ENCODE peak calls at places on chromosome X, in five cellular contexts. J, L, B, Q and F are unnamed samples.
A peak's percentile ranks its signal among the peaks of the same experiment; 100 is the strongest.

GRCh38 chrX:41781500-41781899 is 57.5 kb downstream of the GPR82 start:
- DNase-seq in J (no peak), L (peak; percentile 45), B (peak; percentile 60), Q (no peak), F (no peak)

GRCh38 chrX:102651242-102651967 is at the start of gene GPRASP1:
- DNase-seq in J (peak; percentile 78), L (peak; percentile 44), B (peak; percentile 15), Q (peak; percentile 48), F (no peak)

GRCh38 chrX:20653070-20653469 is 386.4 kb upstream of the RPS6KA3 start:
- DNase-seq in J (no peak), L (peak; percentile 25), B (peak; percentile 10), Q (no peak), F (no peak)

GRCh38 chrX:318068-318738 is 393 bp downstream of the GTPBP6 start:
- DNase-seq in J (peak; percentile 100), L (peak; percentile 98), B (peak; percentile 99), Q (peak; percentile 98), F (peak; percentile 92)

GRCh38 chrX:75655627-75656026 is 129.4 kb downstream of the MAGEE2 start:
- DNase-seq in J (no peak), L (no peak), B (no peak), Q (no peak), F (no peak)

GRCh38 chrX:85503258-85504158 is 124.0 kb upstream of the POF1B start:
- DNase-seq in J (no peak), L (no peak), B (no peak), Q (no peak), F (no peak)

GRCh38 chrX:123833387-123833786 is 26.5 kb upstream of the XIAP start:
- DNase-seq in J (peak; percentile 48), L (no peak), B (peak; percentile 57), Q (no peak), F (no peak)

GRCh38 chrX:50111762-50112161 is 89.0 kb downstream of the AKAP4 start:
- DNase-seq in J (no peak), L (no peak), B (no peak), Q (peak; percentile 42), F (no peak)

GRCh38 chrX:49912086-49912485 is 10.3 kb upstream of the CLCN5 start:
- DNase-seq in J (no peak), L (no peak), B (no peak), Q (no peak), F (no peak)

GRCh38 chrX:26352891-26353430 is 137.0 kb downstream of the MAGEB5 start:
- DNase-seq in J (no peak), L (no peak), B (no peak), Q (no peak), F (no peak)

GRCh38 chrX:153780678-153781427 is at the start of gene SRPK3:
- DNase-seq in J (no peak), L (no peak), B (no peak), Q (no peak), F (no peak)

GRCh38 chrX:11470231-11470630 is 177.0 kb downstream of the AMELX start:
- DNase-seq in J (no peak), L (peak; percentile 77), B (peak; percentile 92), Q (no peak), F (peak; percentile 76)

GRCh38 chrX:153984351-153985178 is 12.0 kb downstream of the TMEM187 start:
- DNase-seq in J (peak; percentile 61), L (no peak), B (no peak), Q (no peak), F (no peak)

GRCh38 chrX:112834976-112835375 is 5.7 kb downstream of the AMOT start:
- DNase-seq in J (no peak), L (no peak), B (no peak), Q (no peak), F (no peak)

GRCh38 chrX:1853916-1854315 is 239.1 kb downstream of the ASMT start:
- DNase-seq in J (no peak), L (no peak), B (no peak), Q (no peak), F (no peak)

GRCh38 chrX:46704767-46705386 is 54.0 kb downstream of the SLC9A7 start:
- DNase-seq in J (no peak), L (peak; percentile 26), B (peak; percentile 55), Q (no peak), F (no peak)

GRCh38 chrX:120690344-120690743 is 60.5 kb upstream of the C1GALT1C1 start:
- DNase-seq in J (no peak), L (peak; percentile 59), B (no peak), Q (no peak), F (no peak)

GRCh38 chrX:137234651-137235402 is 201.0 kb upstream of the GPR101 start:
- DNase-seq in J (no peak), L (no peak), B (no peak), Q (no peak), F (no peak)

DNA sequence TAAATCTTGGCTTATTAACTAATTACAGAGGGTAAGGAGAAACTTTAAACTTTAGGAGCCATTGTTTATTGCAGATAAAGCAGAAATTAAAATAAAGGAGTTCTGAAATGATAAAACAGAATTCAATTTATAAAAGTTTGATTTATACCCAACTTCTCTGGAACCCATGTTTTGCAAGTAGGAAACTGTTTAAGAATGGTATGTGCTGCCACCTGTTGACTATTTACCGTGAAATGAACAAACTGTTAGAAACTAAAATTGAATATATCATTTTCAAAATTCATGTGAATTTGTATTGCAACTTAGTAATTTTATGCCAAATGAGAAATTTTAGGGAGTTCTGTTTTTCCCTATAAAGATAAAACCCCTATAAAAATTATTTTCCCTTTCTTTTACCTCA is 11.0 kb upstream of the TBC1D8B start:
- DNase-seq in J (no peak), L (peak; percentile 21), B (peak; percentile 44), Q (no peak), F (peak; percentile 2)
- TF ChIP-seq CTCF in J (no peak), L (peak; percentile 45), B (no peak), Q (peak; percentile 32), F (peak; percentile 34)

GRCh38 chrX:107448625-107449468 is 605 bp upstream of the FRMPD3 start:
- DNase-seq in J (no peak), L (no peak), B (no peak), Q (no peak), F (no peak)
- H3K4me3 ChIP-seq in J (no peak overlapping the region), L (peak overlapping the region; percentile 42), B (peak overlapping the region; percentile 25), Q (peak overlapping the region; percentile 26), F (peak overlapping the region; percentile 20)

DNA sequence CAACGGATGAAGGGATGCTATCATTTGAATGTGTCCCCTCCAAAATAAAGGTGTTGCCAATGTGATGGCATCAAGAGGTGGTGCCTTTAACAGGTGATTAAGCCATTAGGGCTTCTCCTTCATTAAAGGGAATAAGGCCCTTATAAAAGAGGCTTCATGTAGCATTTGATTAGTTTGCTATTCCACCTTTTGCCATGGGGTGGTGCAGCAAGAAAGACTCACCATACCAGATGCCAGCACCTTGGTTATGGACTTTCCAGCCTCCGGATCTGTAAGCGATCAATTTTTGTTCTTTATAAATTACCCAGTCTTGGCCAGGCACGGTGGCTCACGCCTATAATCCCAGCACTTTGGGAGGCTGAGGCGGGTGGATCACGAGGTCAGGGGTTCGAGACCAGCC is 7.9 kb upstream of the SLC25A43 start:
- DNase-seq in J (no peak), L (peak; percentile 32), B (peak; percentile 57), Q (no peak), F (no peak)
- TF ChIP-seq CTCF in J (no peak), L (peak; percentile 45), B (peak; percentile 44), Q (no peak), F (peak; percentile 47)

DNA sequence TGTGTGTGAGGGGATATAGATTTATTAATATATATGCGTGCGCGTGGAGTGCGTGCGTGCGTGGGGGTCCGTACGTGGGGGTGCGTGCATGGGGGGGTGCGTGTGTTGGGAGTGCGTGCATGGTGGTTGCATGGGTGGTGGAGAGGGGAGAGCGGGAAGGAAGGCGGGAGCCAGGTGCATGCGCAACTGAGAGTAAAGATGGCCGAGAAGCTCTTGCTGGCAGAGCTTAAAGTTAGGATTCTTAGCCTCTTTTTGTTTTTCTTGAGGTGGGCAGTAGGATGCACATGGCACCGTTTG is 45.8 kb downstream of the TEX13B start:
- DNase-seq in J (no peak), L (no peak), B (no peak), Q (no peak), F (no peak)
- H3K4me3 ChIP-seq in J (no peak overlapping the region), L (no peak overlapping the region), B (no peak overlapping the region), Q (no peak overlapping the region), F (no peak overlapping the region)

GRCh38 chrX:30637874-30638793 is 15.1 kb upstream of the GK start:
- DNase-seq in J (no peak), L (no peak), B (no peak), Q (no peak), F (no peak)

GRCh38 chrX:30635630-30636029 is 17.6 kb upstream of the GK start:
- DNase-seq in J (no peak), L (no peak), B (peak; percentile 42), Q (no peak), F (no peak)
- TF ChIP-seq CTCF in J (peak; percentile 17), L (peak; percentile 51), B (peak; percentile 41), Q (peak; percentile 37), F (peak; percentile 39)

GRCh38 chrX:3548743-3549441 is 164.6 kb downstream of the PRKX start:
- DNase-seq in J (no peak), L (peak; percentile 89), B (peak; percentile 74), Q (no peak), F (peak; percentile 87)

GRCh38 chrX:3549442-3549875 is 164.0 kb downstream of the PRKX start:
- DNase-seq in J (no peak), L (peak; percentile 66), B (peak; percentile 43), Q (peak; percentile 33), F (no peak)

GRCh38 chrX:3550160-3550765 is 163.2 kb downstream of the PRKX start:
- DNase-seq in J (no peak), L (no peak), B (peak; percentile 24), Q (no peak), F (no peak)

GRCh38 chrX:3541336-3541735 is 172.1 kb downstream of the PRKX start:
- DNase-seq in J (no peak), L (peak; percentile 61), B (no peak), Q (no peak), F (no peak)

GRCh38 chrX:3545901-3546300 is 167.5 kb downstream of the PRKX start:
- DNase-seq in J (no peak), L (peak; percentile 61), B (no peak), Q (no peak), F (no peak)
- H3K4me3 ChIP-seq in J (no peak overlapping the region), L (no peak overlapping the region), B (no peak overlapping the region), Q (no peak overlapping the region), F (no peak overlapping the region)

DNA sequence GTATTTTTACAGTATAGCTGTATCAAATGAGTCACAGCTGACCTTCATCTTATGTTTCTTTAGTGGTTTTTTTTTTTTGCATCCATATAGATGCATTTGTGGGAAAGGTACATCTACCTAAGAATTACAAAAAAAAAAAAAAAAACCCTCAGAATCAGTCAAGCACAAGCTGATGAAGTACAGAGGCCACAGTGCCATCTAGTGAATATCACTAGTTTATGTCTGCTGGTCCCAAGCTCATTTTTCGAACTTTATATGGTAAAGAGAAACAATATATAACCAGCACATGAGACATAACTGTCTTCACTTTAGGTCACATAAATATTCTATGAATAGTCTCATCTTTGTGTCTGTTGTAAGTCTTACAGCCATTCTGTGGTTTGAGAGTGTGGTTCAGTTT is 220.1 kb downstream of the DLG3 start:
- DNase-seq in J (no peak), L (peak; percentile 21), B (peak; percentile 45), Q (no peak), F (no peak)
- TF ChIP-seq CTCF in J (peak; percentile 12), L (peak; percentile 40), B (peak; percentile 22), Q (no peak), F (peak; percentile 45)